ENCODE peak calls at places on chromosomes 13 and 19, in six cellular contexts. W is left ventricle myocardium inferior; N is fibroblast of the aortic adventitia; I is retinal pigment epithelial cell; U is heart right ventricle; J is CD8-positive, alpha-beta T cell. H is an unnamed sample.

GRCh38 chr13:113420833-113421600 is 32.3 kb downstream of the ADPRHL1 start:
- DNase-seq in W (no peak), N (no peak), I (no peak), U (no peak), J (no peak), H (no peak)

GRCh38 chr13:98397221-98397620 is 179.7 kb downstream of the STK24 start:
- DNase-seq in W (no peak), N (peak), I (no peak), U (no peak), J (no peak), H (no peak)

GRCh38 chr19:3366104-3366760 is at the start of gene NFIC:
- DNase-seq in W (peak), N (peak), I (no peak), U (peak), J (peak), H (peak)

GRCh38 chr19:18488838-18489626 is 32.8 kb downstream of the ELL start:
- DNase-seq in W (no peak), N (no peak), I (no peak), U (no peak), J (no peak), H (no peak)

GRCh38 chr13:43195551-43195950 is 172.2 kb downstream of the DNAJC15 start:
- DNase-seq in W (no peak), N (no peak), I (no peak), U (no peak), J (no peak), H (no peak)

GRCh38 chr19:7632340-7633203 is 947 bp downstream of the PCP2 start:
- DNase-seq in W (no peak), N (no peak), I (no peak), U (no peak), J (no peak), H (no peak)

GRCh38 chr19:16435238-16435911 is 36.4 kb downstream of the EPS15L1 start:
- DNase-seq in W (peak), N (peak), I (peak), U (peak), J (no peak), H (peak)

GRCh38 chr19:6632002-6632621 is 37.8 kb downstream of the TNFSF14 start:
- DNase-seq in W (no peak), N (peak), I (no peak), U (peak), J (peak), H (peak)

GRCh38 chr13:101977475-101977874 is 424.4 kb downstream of the FGF14 start:
- DNase-seq in W (no peak), N (no peak), I (no peak), U (no peak), J (no peak), H (no peak)

GRCh38 chr19:3404324-3405260 is 38.2 kb downstream of the NFIC start:
- DNase-seq in W (peak), N (peak), I (no peak), U (peak), J (no peak), H (peak)

GRCh38 chr13:112448621-112449544 is 72.7 kb downstream of the SPACA7 start:
- DNase-seq in W (no peak), N (no peak), I (no peak), U (no peak), J (no peak), H (no peak)

GRCh38 chr19:14113762-14114414 is 3.7 kb downstream of the PRKACA start:
- DNase-seq in W (peak), N (no peak), I (no peak), U (no peak), J (peak), H (no peak)

GRCh38 chr13:35714096-35714495 is 237.6 kb upstream of the MAB21L1 start:
- DNase-seq in W (no peak), N (no peak), I (no peak), U (no peak), J (no peak), H (peak)

GRCh38 chr19:7191946-7192691 is 102.1 kb downstream of the INSR start:
- DNase-seq in W (no peak), N (no peak), I (no peak), U (no peak), J (peak), H (no peak)

GRCh38 chr19:33227242-33227650 is 1.6 kb upstream of the SLC7A10 start:
- DNase-seq in W (no peak), N (no peak), I (peak), U (no peak), J (no peak), H (no peak)

GRCh38 chr13:40688781-40689180 is 22.3 kb upstream of the FOXO1 start:
- DNase-seq in W (no peak), N (no peak), I (no peak), U (no peak), J (no peak), H (no peak)

GRCh38 chr19:18768046-18768771 is 22.9 kb downstream of the COMP start:
- DNase-seq in W (no peak), N (no peak), I (no peak), U (no peak), J (no peak), H (no peak)

GRCh38 chr13:42279080-42279479 is 7.1 kb downstream of the AKAP11 start:
- DNase-seq in W (no peak), N (no peak), I (no peak), U (no peak), J (no peak), H (no peak)

GRCh38 chr13:82259284-82259683 is 1623.0 kb downstream of the SLITRK1 start:
- DNase-seq in W (no peak), N (no peak), I (no peak), U (no peak), J (no peak), H (no peak)

GRCh38 chr19:18481505-18482222 is 40.2 kb downstream of the ELL start:
- DNase-seq in W (no peak), N (no peak), I (no peak), U (no peak), J (no peak), H (no peak)

GRCh38 chr19:1118999-1119398 is 15.2 kb downstream of the GPX4 start:
- DNase-seq in W (no peak), N (no peak), I (no peak), U (no peak), J (no peak), H (no peak)

GRCh38 chr19:31749231-31749630 is 400.0 kb upstream of the TSHZ3 start:
- DNase-seq in W (no peak), N (no peak), I (no peak), U (no peak), J (no peak), H (no peak)

GRCh38 chr13:112926003-112926402 is 43.0 kb upstream of the MCF2L start:
- DNase-seq in W (no peak), N (no peak), I (no peak), U (no peak), J (no peak), H (no peak)

GRCh38 chr13:93534181-93534700 is 307.6 kb downstream of the GPC6 start:
- DNase-seq in W (no peak), N (peak), I (no peak), U (no peak), J (no peak), H (no peak)

GRCh38 chr19:18978616-18979015 is 37.6 kb upstream of the HOMER3 start:
- DNase-seq in W (no peak), N (no peak), I (no peak), U (no peak), J (no peak), H (no peak)

GRCh38 chr13:108313382-108313781 is 43.9 kb downstream of the TNFSF13B start:
- DNase-seq in W (no peak), N (no peak), I (no peak), U (no peak), J (no peak), H (no peak)

GRCh38 chr19:10230904-10231623 is at the start of gene S1PR2:
- DNase-seq in W (peak), N (peak), I (no peak), U (peak), J (peak), H (peak)

GRCh38 chr19:6048808-6049405 is 61.4 kb downstream of the RFX2 start:
- DNase-seq in W (peak), N (peak), I (no peak), U (peak), J (peak), H (peak)

GRCh38 chr19:7874080-7874856 is at the start of gene PRR36:
- DNase-seq in W (no peak), N (no peak), I (no peak), U (no peak), J (no peak), H (no peak)

GRCh38 chr19:46720516-46721239 is 3.8 kb upstream of the PRKD2 start:
- DNase-seq in W (no peak), N (no peak), I (no peak), U (no peak), J (no peak), H (no peak)

GRCh38 chr19:46788968-46789338 is 559 bp upstream of the SLC1A5 start:
- DNase-seq in W (no peak), N (no peak), I (no peak), U (no peak), J (no peak), H (no peak)

GRCh38 chr13:101219609-101220265 is 196.6 kb downstream of the NALCN start:
- DNase-seq in W (no peak), N (no peak), I (no peak), U (no peak), J (no peak), H (no peak)

GRCh38 chr19:16541526-16542044 is 652 bp downstream of the CHERP start:
- DNase-seq in W (no peak), N (no peak), I (no peak), U (no peak), J (no peak), H (peak)

GRCh38 chr13:26821766-26822165 is 61.2 kb upstream of the GPR12 start:
- DNase-seq in W (no peak), N (no peak), I (no peak), U (no peak), J (no peak), H (no peak)

GRCh38 chr19:7795555-7796161 is 32.6 kb downstream of the CLEC4M start:
- DNase-seq in W (no peak), N (peak), I (no peak), U (no peak), J (no peak), H (no peak)

GRCh38 chr19:38383184-38383583 is 4.7 kb downstream of the GGN start:
- DNase-seq in W (no peak), N (no peak), I (no peak), U (no peak), J (no peak), H (no peak)

GRCh38 chr13:51834581-51835158 is 10.3 kb downstream of the TMEM272 start:
- DNase-seq in W (no peak), N (no peak), I (no peak), U (no peak), J (no peak), H (no peak)

DNA sequence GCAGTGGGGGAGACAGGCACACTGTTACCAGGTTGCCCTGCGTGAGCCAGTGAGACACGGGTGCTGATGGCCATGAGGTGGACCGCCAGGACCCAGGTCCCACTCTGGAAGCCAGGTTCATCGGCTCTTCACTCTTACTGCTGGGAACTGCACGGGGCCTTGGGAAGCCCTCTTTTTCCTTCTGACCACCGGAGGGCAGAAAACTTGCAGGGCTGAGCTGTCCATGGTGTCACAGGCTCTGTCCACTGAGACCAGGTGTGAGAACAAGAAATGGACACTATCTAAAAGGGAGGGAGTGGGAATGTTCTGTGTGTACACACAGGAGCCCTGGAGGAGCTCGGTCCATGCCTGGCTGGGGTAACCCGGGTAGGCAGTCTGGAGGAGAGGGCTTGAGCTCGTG is 93.4 kb downstream of the UQCRFS1 start:
- DNase-seq in W (no peak), N (no peak), I (no peak), U (no peak), J (no peak), H (peak)
- TF ChIP-seq CTCF in W (peak), N (peak), I (no peak), U (peak), J (no peak), H (peak)

GRCh38 chr19:30664358-30665058 is 292.3 kb downstream of the ZNF536 start:
- DNase-seq in W (peak), N (peak), I (peak), U (peak), J (no peak), H (no peak)
- TF ChIP-seq CTCF in W (peak), N (no peak), I (peak), U (peak), J (no peak), H (peak)

DNA sequence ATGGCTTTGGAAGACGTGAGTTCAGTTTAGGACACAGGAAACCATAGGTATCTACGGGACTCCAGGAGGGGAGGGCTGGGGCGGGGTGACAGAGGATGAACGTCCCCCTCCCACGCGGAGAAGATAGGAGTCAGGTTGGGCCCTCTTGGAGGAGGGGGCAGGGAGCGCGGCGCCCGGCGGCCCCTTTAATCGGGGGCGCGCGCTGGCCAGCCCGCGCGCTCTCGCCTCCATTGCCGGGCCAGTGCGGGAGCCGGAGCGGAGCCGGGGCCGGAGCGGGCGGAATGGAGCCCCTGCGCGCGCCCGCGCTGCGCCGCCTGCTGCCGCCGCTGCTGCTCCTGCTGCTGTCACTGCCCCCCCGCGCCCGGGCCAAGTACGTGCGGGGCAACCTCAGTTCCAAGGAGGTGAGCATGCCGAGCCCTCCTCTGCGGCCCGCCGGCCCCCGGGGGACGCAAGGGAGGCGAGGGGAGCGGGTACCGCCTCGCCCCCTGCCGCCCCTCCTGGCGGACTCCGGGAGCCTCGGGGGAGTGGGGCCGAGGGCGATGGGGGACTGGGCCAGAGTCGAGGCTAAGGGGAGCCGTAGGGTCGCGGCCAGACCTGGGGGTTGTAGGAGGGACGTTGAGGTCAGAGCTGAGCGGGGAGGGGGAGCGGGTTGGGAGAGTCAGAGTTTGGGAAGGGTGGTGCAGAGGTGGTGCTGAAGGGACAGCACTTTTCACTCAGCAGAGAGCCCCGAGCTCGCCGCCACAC is at the start of gene TMEM145:
- DNase-seq in W (no peak), N (peak), I (no peak), U (no peak), J (no peak), H (no peak)
- TF ChIP-seq CTCF in W (no peak), N (no peak), I (no peak), U (peak), J (no peak), H (peak)

GRCh38 chr13:71237332-71237731 is 629.7 kb downstream of the DACH1 start:
- DNase-seq in W (no peak), N (no peak), I (peak), U (no peak), J (no peak), H (no peak)

GRCh38 chr13:71244181-71244580 is 622.8 kb downstream of the DACH1 start:
- DNase-seq in W (no peak), N (no peak), I (no peak), U (no peak), J (no peak), H (no peak)

GRCh38 chr13:71242191-71242590 is 624.8 kb downstream of the DACH1 start:
- DNase-seq in W (peak), N (no peak), I (peak), U (peak), J (no peak), H (no peak)

DNA sequence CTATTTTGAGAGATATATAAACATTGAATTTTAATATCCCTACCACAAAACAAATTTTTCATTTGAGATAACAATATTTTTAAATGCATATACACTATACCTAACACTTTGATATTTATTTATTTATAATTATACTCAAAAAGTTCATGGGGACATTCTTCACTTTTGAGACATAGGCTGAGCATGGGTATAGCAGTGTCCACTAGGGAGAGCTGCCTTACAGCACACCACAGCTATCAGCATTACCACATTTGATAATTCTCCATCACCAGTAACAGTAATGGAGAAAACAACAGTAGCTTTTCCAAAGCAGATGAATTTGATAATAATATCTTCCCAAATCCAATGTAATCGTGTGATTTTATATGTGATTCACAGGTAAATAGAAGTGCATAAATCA is 626.1 kb downstream of the DACH1 start:
- DNase-seq in W (no peak), N (no peak), I (no peak), U (no peak), J (no peak), H (no peak)
- TF ChIP-seq CTCF in W (peak), N (no peak), I (peak), U (peak), J (no peak), H (no peak)

GRCh38 chr13:49681837-49682236 is 9.4 kb downstream of the EBPL start:
- DNase-seq in W (no peak), N (no peak), I (no peak), U (no peak), J (no peak), H (peak)

GRCh38 chr13:49678172-49678914 is 12.9 kb downstream of the EBPL start:
- DNase-seq in W (no peak), N (no peak), I (no peak), U (no peak), J (no peak), H (no peak)

GRCh38 chr13:49676581-49677298 is 14.5 kb downstream of the EBPL start:
- DNase-seq in W (no peak), N (no peak), I (no peak), U (no peak), J (no peak), H (no peak)

GRCh38 chr13:49683489-49683888 is 7.8 kb downstream of the EBPL start:
- DNase-seq in W (no peak), N (no peak), I (no peak), U (no peak), J (no peak), H (no peak)

GRCh38 chr13:49679244-49679643 is 12.0 kb downstream of the EBPL start:
- DNase-seq in W (no peak), N (peak), I (no peak), U (no peak), J (no peak), H (no peak)
- TF ChIP-seq CTCF in W (peak), N (peak), I (peak), U (peak), J (no peak), H (no peak)

H was measured in HFFc6.